ENCODE peak calls at places on chromosomes 12 and 14, in four cellular contexts. Q is CD8-positive, alpha-beta T cell; G is adipocyte; U is stomach. C is an unnamed sample. For H3K4me1 and H3K36me3, the result is how much of the 10 kb centered on the place peaks cover.

GRCh38 chr12:94925729-94926128 is 77.8 kb downstream of the NDUFA12 start:
- DNase-seq in U (no peak), Q (no peak), G (no peak), C (no peak)

GRCh38 chr14:53151523-53151866 is 1.6 kb downstream of the DDHD1 start:
- DNase-seq in G (no peak), U (no peak), Q (no peak), C (no peak)

GRCh38 chr12:32273712-32274111 is 125.6 kb upstream of the FGD4 start:
- DNase-seq in G (no peak), U (no peak), Q (peak), C (no peak)

GRCh38 chr14:61570188-61570960 is 124.9 kb upstream of the HIF1A start:
- DNase-seq in U (no peak), G (no peak), Q (no peak), C (peak)

GRCh38 chr12:132133952-132134652 is 10.0 kb downstream of the DDX51 start:
- DNase-seq in U (no peak), Q (no peak), G (no peak), C (no peak)

GRCh38 chr12:120654656-120655055 is 14.2 kb downstream of the CABP1 start:
- DNase-seq in U (no peak), Q (no peak), G (no peak), C (peak)

GRCh38 chr14:89190779-89191513 is 226.1 kb downstream of the FOXN3 start:
- DNase-seq in G (no peak), Q (no peak), U (no peak), C (no peak)

GRCh38 chr12:2795291-2796186 is 769 bp downstream of the FKBP4 start:
- DNase-seq in U (peak), Q (peak), G (peak), C (peak)

GRCh38 chr14:24398298-24398942 is 383 bp upstream of the NYNRIN start:
- DNase-seq in Q (no peak), G (no peak), U (no peak), C (no peak)

GRCh38 chr14:98169170-98169587 is 1102.8 kb downstream of the BCL11B start:
- DNase-seq in U (no peak), G (no peak), Q (no peak), C (no peak)

GRCh38 chr12:63450821-63451220 is 217.5 kb downstream of the DPY19L2 start:
- DNase-seq in Q (no peak), U (no peak), G (no peak), C (no peak)

GRCh38 chr12:3085341-3086125 is 8.4 kb downstream of the TSPAN9 start:
- DNase-seq in G (no peak), U (no peak), Q (no peak), C (no peak)

GRCh38 chr12:13095266-13095995 is 8.0 kb downstream of the GSG1 start:
- DNase-seq in Q (no peak), U (no peak), G (no peak), C (no peak)

GRCh38 chr12:109098142-109098652 is 800 bp downstream of the UNG start:
- DNase-seq in U (peak), G (peak), Q (no peak), C (no peak)

GRCh38 chr12:6829532-6830220 is 1.5 kb downstream of the P3H3 start:
- DNase-seq in U (no peak), Q (no peak), G (peak), C (no peak)

GRCh38 chr12:112116232-112117060 is 7.9 kb upstream of the NAA25 start:
- DNase-seq in U (peak), Q (no peak), G (no peak), C (peak)

GRCh38 chr12:112107728-112108447 is 695 bp downstream of the NAA25 start:
- DNase-seq in G (peak), Q (no peak), U (no peak), C (peak)

GRCh38 chr12:112112423-112113132 is 4.0 kb upstream of the NAA25 start:
- DNase-seq in Q (no peak), G (no peak), U (peak), C (no peak)

GRCh38 chr12:112115259-112116045 is 6.9 kb upstream of the NAA25 start:
- DNase-seq in G (no peak), U (peak), Q (no peak), C (no peak)

GRCh38 chr12:112111931-112112330 is 3.3 kb upstream of the NAA25 start:
- DNase-seq in U (no peak), Q (no peak), G (no peak), C (peak)
- H3K4me1 ChIP-seq in U (half or more), Q (under half), G (under half), C (under half)

DNA sequence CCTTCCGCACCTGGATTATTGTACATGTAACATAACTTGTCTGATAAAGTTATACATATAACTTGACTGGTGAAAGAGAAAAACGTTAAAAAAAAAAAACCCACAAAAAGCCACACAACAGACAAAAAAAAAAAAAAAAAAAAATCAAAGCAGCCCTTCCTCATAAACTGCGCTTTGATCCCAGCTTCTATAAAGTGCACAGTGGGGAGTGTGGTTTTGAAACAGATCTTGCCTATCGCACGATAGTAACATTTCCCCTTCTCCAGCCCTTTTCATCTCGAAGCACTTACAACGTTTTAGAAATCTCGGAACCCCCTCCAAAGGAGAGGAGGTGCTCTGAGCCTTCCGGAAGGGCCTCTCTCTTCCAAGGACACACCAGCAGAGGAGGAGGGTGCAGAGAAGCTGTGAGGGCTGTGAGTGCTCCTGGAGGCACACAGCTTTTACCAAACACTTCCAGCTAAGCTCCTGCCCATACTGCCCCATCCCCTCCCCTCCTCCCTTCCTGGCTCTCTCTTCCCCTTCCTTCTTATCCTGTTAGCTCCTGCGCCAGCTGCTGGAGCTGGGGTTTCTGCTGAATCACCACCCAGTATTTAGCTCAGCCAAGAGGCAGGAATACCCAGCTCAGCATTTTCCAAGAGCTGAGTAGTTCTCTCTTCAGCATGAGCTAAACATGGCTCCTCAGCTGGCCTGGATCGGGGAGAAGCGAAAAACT is 28.4 kb downstream of the SLC7A8 start:
- DNase-seq in G (peak), U (peak), Q (no peak), C (peak)
- H3K4me3 ChIP-seq in G (peak), U (no peak), Q (no peak), C (no peak)

GRCh38 chr12:123108682-123109066 is 42.2 kb downstream of the PITPNM2 start:
- DNase-seq in Q (no peak), G (no peak), U (no peak), C (no peak)
- H3K36me3 ChIP-seq in Q (under half), G (under half), U (under half), C (under half)

DNA sequence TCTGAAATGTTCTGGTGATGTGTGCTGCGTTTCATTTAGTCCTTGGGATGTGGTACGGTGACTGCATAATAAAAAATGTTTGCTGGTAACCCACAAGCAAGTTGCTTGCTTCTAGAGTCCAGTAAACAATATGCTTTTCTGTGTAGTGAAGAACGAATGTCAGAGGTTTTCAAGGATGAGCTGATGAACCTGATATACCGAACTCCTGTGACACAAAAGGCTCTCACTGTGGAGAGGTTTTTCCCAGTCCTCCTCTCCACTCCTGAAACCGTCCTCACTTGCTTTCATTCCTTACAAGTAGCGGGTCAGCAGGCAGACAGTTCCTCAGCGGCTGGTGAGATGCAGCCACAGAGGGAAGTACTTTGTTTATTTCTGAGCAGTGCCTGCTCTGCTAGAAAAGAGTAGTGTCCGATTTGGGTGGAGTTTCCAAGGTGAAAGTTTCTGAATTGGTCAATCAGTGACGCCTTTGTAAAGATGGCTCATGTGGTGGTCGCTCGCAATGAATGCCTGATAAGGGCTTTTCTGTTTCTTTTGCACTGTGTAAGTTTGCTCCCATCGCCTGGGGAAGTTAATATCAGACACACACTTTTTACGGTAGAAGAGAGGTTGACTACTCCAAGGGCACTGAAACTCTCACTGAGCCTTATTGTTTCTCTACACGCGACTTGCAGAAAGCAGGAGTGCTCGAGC is 3.0 kb downstream of the ETV6 start:
- DNase-seq in G (peak), U (peak), Q (peak), C (peak)
- H3K4me1 ChIP-seq in G (under half), U (half or more), Q (under half), C (under half)

DNA sequence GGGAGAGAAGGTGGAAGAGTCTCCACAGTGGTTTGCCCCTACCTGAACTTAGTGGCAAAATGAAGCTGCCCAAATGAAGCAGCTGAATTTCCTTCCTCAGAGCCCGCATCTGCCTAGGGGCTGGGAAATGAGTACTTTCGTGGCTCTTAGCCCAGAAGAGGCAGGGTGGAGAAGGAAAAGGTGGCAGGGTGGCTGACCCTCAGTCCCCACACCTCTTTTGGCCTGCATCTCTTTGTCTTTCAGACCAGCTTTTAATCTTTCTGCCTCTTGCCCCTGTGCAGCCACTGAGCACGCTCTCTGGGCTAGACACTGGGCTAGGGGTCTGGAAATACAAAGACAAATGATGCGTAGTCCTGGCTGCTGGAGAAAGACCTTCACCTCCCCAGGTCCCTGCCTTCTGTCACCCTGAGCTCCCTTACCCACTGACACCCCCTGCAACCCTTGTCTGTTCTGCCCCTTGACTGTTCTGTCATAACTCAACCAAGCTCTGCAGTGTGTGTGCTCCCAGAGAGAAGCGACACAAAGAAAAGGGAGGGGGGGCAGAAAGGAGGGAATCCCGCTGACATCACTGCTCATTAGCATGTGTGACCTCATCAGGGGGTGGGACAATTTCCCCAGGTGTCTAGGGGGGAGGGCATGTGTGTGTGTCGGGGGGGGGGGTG is 362 bp upstream of the REM2 start:
- DNase-seq in U (peak), Q (no peak), G (no peak), C (no peak)
- H3K4me3 ChIP-seq in U (no peak), Q (no peak), G (no peak), C (no peak)

DNA sequence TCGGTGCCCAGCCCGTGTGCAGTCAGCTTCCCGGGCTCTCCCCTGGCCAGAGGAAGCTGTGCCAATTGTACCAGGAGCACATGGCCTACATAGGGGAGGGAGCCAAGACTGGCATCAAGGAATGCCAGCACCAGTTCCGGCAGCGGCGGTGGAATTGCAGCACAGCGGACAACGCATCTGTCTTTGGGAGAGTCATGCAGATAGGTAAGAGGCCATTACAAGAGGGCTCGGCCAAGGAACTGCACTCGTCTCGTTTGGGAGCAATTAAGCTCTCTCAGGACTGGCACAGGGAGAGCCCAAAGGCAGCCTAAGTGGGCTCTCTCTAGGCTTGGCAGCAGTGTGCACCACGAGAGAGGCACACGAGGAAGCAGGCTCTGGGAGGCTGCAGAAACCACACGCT is 3.7 kb downstream of the WNT5B start:
- DNase-seq in U (no peak), G (no peak), Q (no peak), C (no peak)
- H3K36me3 ChIP-seq in U (under half), G (under half), Q (under half), C (under half)

C was measured in right atrium auricular region.